ENCODE peak calls at places on chromosomes 2 and 18, in nine cellular contexts. O is IMR-90, K is neuronal stem cell, T is H9, U is fibroblast of lung, Q is A549, A is OCI-LY7, W is hepatocyte, Z is endothelial cell of umbilical vein. S is an unnamed sample.

GRCh38 chr18:46588971-46589660 is 67.9 kb downstream of the LOXHD1 start:
- DNase-seq in W (no peak), Z (no peak), U (no peak), K (no peak), Q (no peak), T (no peak), A (no peak), O (no peak), S (no peak)

GRCh38 chr18:53508529-53508928 is 715.9 kb downstream of the MBD2 start:
- DNase-seq in T (no peak), Z (no peak), W (no peak), U (no peak), O (no peak), A (no peak), K (no peak), Q (no peak), S (no peak)

GRCh38 chr2:221501883-221502269 is 70.2 kb downstream of the EPHA4 start:
- DNase-seq in W (no peak), K (no peak), Q (no peak), U (no peak), A (no peak), Z (no peak), O (no peak), T (no peak), S (no peak)

GRCh38 chr2:6523476-6523875 is 342.2 kb downstream of the CMPK2 start:
- DNase-seq in Z (no peak), Q (no peak), A (no peak), K (no peak), U (no peak), T (peak), O (no peak), W (no peak), S (no peak)

GRCh38 chr18:61333746-61334490 is 688 bp downstream of the CDH20 start:
- DNase-seq in K (peak), U (peak), O (no peak), W (peak), Q (no peak), Z (no peak), A (no peak), T (peak), S (no peak)

GRCh38 chr18:10122116-10122515 is 208.3 kb downstream of the VAPA start:
- DNase-seq in W (peak), T (no peak), Q (no peak), K (no peak), O (peak), U (peak), A (no peak), Z (no peak), S (peak)

GRCh38 chr2:40606862-40607261 is 155.0 kb upstream of the SLC8A1 start:
- DNase-seq in U (peak), K (no peak), Q (no peak), O (peak), T (no peak), A (no peak), Z (no peak), W (no peak), S (no peak)

GRCh38 chr18:79640064-79640672 is 39.4 kb upstream of the CTDP1 start:
- DNase-seq in Q (no peak), A (no peak), Z (no peak), W (no peak), K (no peak), O (no peak), U (no peak), T (peak), S (no peak)

GRCh38 chr2:191947235-191947634 is 100.3 kb upstream of the CAVIN2 start:
- DNase-seq in W (no peak), T (peak), A (no peak), U (no peak), Z (no peak), Q (no peak), O (no peak), K (no peak), S (no peak)

GRCh38 chr2:72082021-72082739 is 65.5 kb downstream of the CYP26B1 start:
- DNase-seq in U (peak), Z (no peak), W (no peak), O (no peak), Q (no peak), K (no peak), A (no peak), T (no peak), S (no peak)

GRCh38 chr2:46803911-46804670 is 111.5 kb downstream of the MCFD2 start:
- DNase-seq in U (peak), O (peak), Z (no peak), W (no peak), A (no peak), T (no peak), Q (peak), K (no peak), S (peak)

GRCh38 chr18:32918692-32919250 is 145.9 kb upstream of the KLHL14 start:
- DNase-seq in K (no peak), T (no peak), Q (no peak), A (peak), W (no peak), O (no peak), U (no peak), Z (no peak), S (no peak)

GRCh38 chr18:32915526-32915925 is 142.7 kb upstream of the KLHL14 start:
- DNase-seq in A (no peak), Z (no peak), U (no peak), T (no peak), W (no peak), K (no peak), O (no peak), Q (no peak), S (no peak)

GRCh38 chr18:32920796-32921787 is 148.3 kb upstream of the KLHL14 start:
- DNase-seq in U (peak), Z (peak), T (no peak), Q (peak), K (no peak), W (peak), A (no peak), O (peak), S (no peak)

GRCh38 chr18:32922951-32923430 is 150.2 kb upstream of the KLHL14 start:
- DNase-seq in U (peak), T (no peak), Q (no peak), Z (no peak), W (no peak), O (no peak), K (no peak), A (peak), S (no peak)

GRCh38 chr18:32919799-32920198 is 147.0 kb upstream of the KLHL14 start:
- DNase-seq in K (peak), A (peak), W (peak), Q (peak), Z (no peak), O (no peak), T (peak), U (peak), S (no peak)
- H3K4me2 ChIP-seq in K (no peak), A (no peak), W (no peak), Q (no peak), Z (no peak), O (no peak), T (no peak), U (no peak), S (no peak)

GRCh38 chr18:68342039-68342659 is 372.8 kb downstream of the TMX3 start:
- DNase-seq in A (no peak), W (no peak), T (no peak), K (no peak), O (no peak), Q (no peak), Z (no peak), U (no peak), S (no peak)
- H3K4me2 ChIP-seq in A (no peak), W (peak), T (no peak), K (no peak), O (no peak), Q (no peak), Z (no peak), U (no peak), S (no peak)

DNA sequence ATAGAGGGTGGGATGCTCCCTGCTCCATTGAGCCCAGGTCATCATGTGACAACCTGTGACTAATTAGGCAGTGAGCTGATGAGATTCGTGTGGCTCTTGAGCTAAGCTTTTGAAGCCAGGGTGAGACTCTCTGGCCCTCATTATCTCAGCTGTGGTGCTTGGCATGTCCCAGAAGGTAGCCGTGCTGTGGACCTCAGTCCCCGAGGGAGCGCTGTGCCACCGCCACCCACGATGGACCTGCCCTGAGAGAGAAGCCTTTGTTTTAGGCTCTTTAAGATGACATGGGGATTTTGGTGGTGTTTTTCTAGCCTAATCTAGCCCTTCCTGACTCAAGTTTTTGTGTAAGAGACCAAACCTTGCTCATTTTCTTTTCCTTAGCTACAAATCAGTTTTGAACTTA is 66.4 kb downstream of the NEDD4L start:
- DNase-seq in W (no peak), Q (no peak), K (no peak), O (no peak), U (no peak), A (no peak), Z (no peak), T (no peak), S (no peak)
- H3K4me2 ChIP-seq in W (no peak), Q (no peak), K (no peak), O (no peak), U (no peak), A (no peak), Z (no peak), T (no peak), S (no peak)

DNA sequence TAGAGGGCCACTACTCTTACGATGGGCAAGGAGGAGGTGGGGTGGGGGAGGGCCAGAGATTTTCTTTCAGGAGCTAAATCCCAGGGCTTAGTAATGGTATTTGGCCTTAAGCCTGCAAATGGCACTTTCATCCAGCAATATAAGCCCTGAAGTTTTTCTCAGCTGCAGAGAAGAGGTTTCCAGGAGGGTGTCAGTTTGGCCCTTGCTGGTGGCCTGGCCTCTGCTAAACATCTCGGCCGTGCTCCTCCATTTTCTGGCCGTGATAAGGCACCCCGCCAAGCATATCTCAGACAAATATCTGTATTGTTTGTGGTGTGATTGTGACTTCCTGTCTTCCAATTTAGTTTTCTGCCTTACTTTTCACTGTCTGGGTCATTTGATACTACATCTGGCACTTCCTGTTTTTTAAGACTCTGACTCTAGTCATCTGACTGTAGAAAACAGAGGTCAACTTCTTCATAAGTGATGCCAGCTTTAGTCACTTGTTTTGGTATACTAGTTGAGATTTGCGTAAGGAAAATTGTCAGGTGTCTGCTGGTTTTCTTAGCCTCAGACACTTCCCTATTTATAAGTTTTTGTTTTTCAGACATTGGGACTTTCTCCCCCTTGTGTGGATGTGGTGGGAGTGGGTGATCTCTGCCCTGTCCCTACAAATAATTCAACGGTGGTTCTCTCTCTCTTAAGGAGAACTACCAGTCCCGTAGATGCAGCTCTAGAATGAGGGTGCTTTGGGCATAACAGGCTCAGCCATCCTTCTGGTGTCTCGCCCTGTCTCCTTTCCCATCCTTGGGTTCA is 120.8 kb upstream of the CXCR4 start:
- DNase-seq in O (peak), Q (no peak), T (no peak), A (peak), Z (peak), W (no peak), U (peak), K (no peak), S (peak)
- H3K4me2 ChIP-seq in O (no peak), Q (no peak), T (no peak), A (peak), Z (peak), W (no peak), U (no peak), K (no peak), S (peak)

DNA sequence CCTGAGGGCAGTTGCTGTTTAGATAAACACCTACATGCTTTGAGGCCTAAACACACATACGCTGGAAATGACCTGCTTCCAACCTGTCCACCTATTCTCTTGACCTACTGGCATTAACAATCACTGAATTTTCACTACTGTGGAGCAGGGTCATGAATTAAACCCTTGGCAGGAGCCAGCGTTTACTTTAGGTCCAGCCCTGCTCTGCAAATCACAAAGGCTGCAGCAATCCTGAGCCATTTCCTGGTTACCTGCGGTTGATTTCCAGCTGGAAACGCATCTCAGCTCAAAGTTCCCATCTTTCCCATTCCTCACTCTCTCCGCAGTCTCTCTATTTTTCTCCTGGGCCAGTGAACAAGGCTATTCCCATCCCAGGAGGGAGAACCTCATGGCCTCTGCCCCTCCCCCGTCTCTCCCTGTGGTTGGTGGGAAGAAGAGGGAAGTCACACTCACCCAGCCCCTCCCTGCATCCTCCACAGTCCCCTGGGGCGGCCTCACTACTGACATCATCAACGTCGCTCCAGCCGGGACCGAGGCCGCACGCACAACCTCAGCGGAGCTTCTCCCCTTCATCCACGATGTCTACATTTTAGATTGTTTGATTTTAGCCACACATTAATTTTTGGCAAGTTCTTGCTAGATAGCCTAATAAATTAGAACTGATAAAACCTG is 84.5 kb upstream of the SNTG2 start:
- DNase-seq in Z (no peak), T (peak), W (no peak), U (no peak), Q (no peak), A (no peak), O (no peak), K (no peak), S (no peak)
- H3K4me2 ChIP-seq in Z (no peak), T (no peak), W (no peak), U (no peak), Q (no peak), A (no peak), O (no peak), K (no peak), S (no peak)

DNA sequence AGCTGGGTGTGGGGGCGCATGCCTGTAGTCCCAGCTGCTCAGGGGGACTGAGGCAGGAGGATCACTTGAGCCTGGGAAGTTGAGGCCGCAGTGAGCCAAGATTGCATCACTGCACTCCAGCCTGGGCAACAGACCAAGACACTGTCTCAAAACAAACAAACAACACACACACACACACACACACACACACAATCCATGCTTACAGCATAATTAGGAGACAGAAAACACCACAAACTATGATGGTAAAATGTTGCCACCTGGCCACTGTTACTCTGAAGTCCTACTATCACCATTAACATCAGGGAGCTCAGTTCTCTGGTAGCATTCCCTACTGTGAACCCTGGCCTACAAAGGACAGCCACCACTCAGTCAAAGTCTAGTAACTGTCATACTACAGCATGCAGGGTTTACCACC is 18.3 kb downstream of the DNPEP start:
- DNase-seq in A (no peak), K (no peak), W (no peak), T (no peak), U (peak), Q (peak), O (peak), Z (peak), S (no peak)
- H3K4me2 ChIP-seq in A (no peak), K (no peak), W (peak), T (no peak), U (peak), Q (peak), O (peak), Z (no peak), S (no peak)